ENCODE peak calls at places on chromosomes 16 and 17, in nine cellular contexts. One of them, this sample, is unnamed.

GRCh38 chr17:61687769-61688168 is 96.8 kb upstream of the NACA2 start:
- DNase-seq in sigmoid colon: no peak
- DNase-seq in right lobe of liver: no peak
- DNase-seq in Peyer's patch: no peak
- DNase-seq in tibial nerve: no peak
- DNase-seq in IMR-90: no peak
- DNase-seq in thyroid gland: no peak
- DNase-seq in body of pancreas: no peak
- DNase-seq in uterus: no peak
- DNase-seq in this sample: no peak

GRCh38 chr17:6627019-6627418 is 13.5 kb downstream of the KIAA0753 start:
- DNase-seq in sigmoid colon: no peak
- DNase-seq in right lobe of liver: no peak
- DNase-seq in Peyer's patch: no peak
- DNase-seq in tibial nerve: no peak
- DNase-seq in IMR-90: peak; percentile 53
- DNase-seq in thyroid gland: no peak
- DNase-seq in body of pancreas: no peak
- DNase-seq in uterus: no peak
- DNase-seq in this sample: no peak

GRCh38 chr16:3021449-3022207 is 1.5 kb downstream of the TNFRSF12A start:
- DNase-seq in sigmoid colon: peak; percentile 90
- DNase-seq in right lobe of liver: peak; percentile 80
- DNase-seq in Peyer's patch: peak; percentile 88
- DNase-seq in tibial nerve: peak; percentile 66
- DNase-seq in IMR-90: peak; percentile 94
- DNase-seq in thyroid gland: peak; percentile 87
- DNase-seq in body of pancreas: peak; percentile 88
- DNase-seq in uterus: peak; percentile 80
- DNase-seq in this sample: peak; percentile 86

GRCh38 chr16:10744370-10745030 is 858 bp downstream of the NUBP1 start:
- DNase-seq in sigmoid colon: peak; percentile 77
- DNase-seq in right lobe of liver: peak; percentile 42
- DNase-seq in Peyer's patch: no peak
- DNase-seq in tibial nerve: no peak
- DNase-seq in IMR-90: peak; percentile 49
- DNase-seq in thyroid gland: peak; percentile 54
- DNase-seq in body of pancreas: peak; percentile 31
- DNase-seq in uterus: no peak
- DNase-seq in this sample: no peak

GRCh38 chr16:54931757-54932660 is 1.3 kb downstream of the IRX5 start:
- DNase-seq in sigmoid colon: no peak
- DNase-seq in right lobe of liver: no peak
- DNase-seq in Peyer's patch: no peak
- DNase-seq in tibial nerve: no peak
- DNase-seq in IMR-90: no peak
- DNase-seq in thyroid gland: no peak
- DNase-seq in body of pancreas: no peak
- DNase-seq in uterus: no peak
- DNase-seq in this sample: peak; percentile 60

GRCh38 chr17:78844301-78845005 is 3.8 kb upstream of the USP36 start:
- DNase-seq in sigmoid colon: no peak
- DNase-seq in right lobe of liver: no peak
- DNase-seq in Peyer's patch: no peak
- DNase-seq in tibial nerve: no peak
- DNase-seq in IMR-90: peak; percentile 71
- DNase-seq in thyroid gland: no peak
- DNase-seq in body of pancreas: no peak
- DNase-seq in uterus: no peak
- DNase-seq in this sample: no peak

GRCh38 chr17:7704601-7705268 is at the start of gene EFNB3:
- DNase-seq in sigmoid colon: no peak
- DNase-seq in right lobe of liver: no peak
- DNase-seq in Peyer's patch: peak; percentile 42
- DNase-seq in tibial nerve: no peak
- DNase-seq in IMR-90: no peak
- DNase-seq in thyroid gland: peak; percentile 24
- DNase-seq in body of pancreas: peak; percentile 43
- DNase-seq in uterus: peak; percentile 44
- DNase-seq in this sample: no peak

GRCh38 chr17:65567566-65567965 is 6.1 kb upstream of the AXIN2 start:
- DNase-seq in sigmoid colon: no peak
- DNase-seq in right lobe of liver: no peak
- DNase-seq in Peyer's patch: no peak
- DNase-seq in tibial nerve: no peak
- DNase-seq in IMR-90: no peak
- DNase-seq in thyroid gland: no peak
- DNase-seq in body of pancreas: no peak
- DNase-seq in uterus: no peak
- DNase-seq in this sample: no peak

GRCh38 chr16:88973007-88973410 is 4.0 kb downstream of the CBFA2T3 start:
- DNase-seq in sigmoid colon: no peak
- DNase-seq in right lobe of liver: no peak
- DNase-seq in Peyer's patch: no peak
- DNase-seq in tibial nerve: no peak
- DNase-seq in IMR-90: no peak
- DNase-seq in thyroid gland: no peak
- DNase-seq in body of pancreas: no peak
- DNase-seq in uterus: no peak
- DNase-seq in this sample: peak; percentile 44

GRCh38 chr17:32771396-32771795 is 105.5 kb downstream of the MYO1D start:
- DNase-seq in sigmoid colon: no peak
- DNase-seq in right lobe of liver: no peak
- DNase-seq in Peyer's patch: no peak
- DNase-seq in tibial nerve: no peak
- DNase-seq in IMR-90: no peak
- DNase-seq in thyroid gland: no peak
- DNase-seq in body of pancreas: no peak
- DNase-seq in uterus: no peak
- DNase-seq in this sample: no peak

GRCh38 chr16:67936876-67937605 is 391 bp upstream of the PSMB10 start:
- DNase-seq in sigmoid colon: no peak
- DNase-seq in right lobe of liver: no peak
- DNase-seq in Peyer's patch: no peak
- DNase-seq in tibial nerve: peak; percentile 53
- DNase-seq in IMR-90: no peak
- DNase-seq in thyroid gland: no peak
- DNase-seq in body of pancreas: peak; percentile 9
- DNase-seq in uterus: no peak
- DNase-seq in this sample: peak; percentile 93

GRCh38 chr16:30024451-30024850 is 1.5 kb downstream of the C16orf92 start:
- DNase-seq in sigmoid colon: no peak
- DNase-seq in right lobe of liver: no peak
- DNase-seq in Peyer's patch: no peak
- DNase-seq in tibial nerve: no peak
- DNase-seq in IMR-90: no peak
- DNase-seq in thyroid gland: no peak
- DNase-seq in body of pancreas: no peak
- DNase-seq in uterus: no peak
- DNase-seq in this sample: no peak

GRCh38 chr17:1058423-1059130 is 61.6 kb downstream of the TIMM22 start:
- DNase-seq in sigmoid colon: no peak
- DNase-seq in right lobe of liver: peak; percentile 68
- DNase-seq in Peyer's patch: peak; percentile 80
- DNase-seq in tibial nerve: peak; percentile 32
- DNase-seq in IMR-90: peak; percentile 35
- DNase-seq in thyroid gland: no peak
- DNase-seq in body of pancreas: no peak
- DNase-seq in uterus: no peak
- DNase-seq in this sample: peak; percentile 61

GRCh38 chr17:61806081-61806828 is 57.1 kb downstream of the BRIP1 start:
- DNase-seq in sigmoid colon: no peak
- DNase-seq in right lobe of liver: no peak
- DNase-seq in Peyer's patch: no peak
- DNase-seq in tibial nerve: no peak
- DNase-seq in IMR-90: no peak
- DNase-seq in thyroid gland: no peak
- DNase-seq in body of pancreas: no peak
- DNase-seq in uterus: no peak
- DNase-seq in this sample: no peak

GRCh38 chr17:78826426-78826825 is 14.2 kb downstream of the USP36 start:
- DNase-seq in sigmoid colon: peak; percentile 6
- DNase-seq in right lobe of liver: no peak
- DNase-seq in Peyer's patch: no peak
- DNase-seq in tibial nerve: no peak
- DNase-seq in IMR-90: peak; percentile 53
- DNase-seq in thyroid gland: no peak
- DNase-seq in body of pancreas: no peak
- DNase-seq in uterus: no peak
- DNase-seq in this sample: no peak

GRCh38 chr17:80453980-80454556 is 22.3 kb downstream of the NPTX1 start:
- DNase-seq in sigmoid colon: no peak
- DNase-seq in right lobe of liver: no peak
- DNase-seq in Peyer's patch: no peak
- DNase-seq in tibial nerve: no peak
- DNase-seq in IMR-90: no peak
- DNase-seq in thyroid gland: peak; percentile 6
- DNase-seq in body of pancreas: no peak
- DNase-seq in uterus: no peak
- DNase-seq in this sample: peak; percentile 36

GRCh38 chr17:76682306-76682705 is 28.5 kb downstream of the MXRA7 start:
- DNase-seq in sigmoid colon: peak; percentile 75
- DNase-seq in right lobe of liver: no peak
- DNase-seq in Peyer's patch: no peak
- DNase-seq in tibial nerve: peak; percentile 43
- DNase-seq in IMR-90: no peak
- DNase-seq in thyroid gland: no peak
- DNase-seq in body of pancreas: no peak
- DNase-seq in uterus: peak; percentile 76
- DNase-seq in this sample: no peak

GRCh38 chr16:29804020-29804419 is 2.3 kb upstream of the MAZ start:
- DNase-seq in sigmoid colon: no peak
- DNase-seq in right lobe of liver: no peak
- DNase-seq in Peyer's patch: no peak
- DNase-seq in tibial nerve: no peak
- DNase-seq in IMR-90: no peak
- DNase-seq in thyroid gland: no peak
- DNase-seq in body of pancreas: no peak
- DNase-seq in uterus: no peak
- DNase-seq in this sample: no peak

GRCh38 chr17:44830359-44831269 is 527 bp upstream of the GJC1 start:
- DNase-seq in sigmoid colon: peak; percentile 74
- DNase-seq in right lobe of liver: no peak
- DNase-seq in Peyer's patch: peak; percentile 53
- DNase-seq in tibial nerve: no peak
- DNase-seq in IMR-90: no peak
- DNase-seq in thyroid gland: no peak
- DNase-seq in body of pancreas: peak; percentile 18
- DNase-seq in uterus: peak; percentile 59
- DNase-seq in this sample: no peak
- TF ChIP-seq POLR2A in sigmoid colon: no peak
- TF ChIP-seq POLR2A in right lobe of liver: no peak
- TF ChIP-seq POLR2A in Peyer's patch: no peak
- TF ChIP-seq POLR2A in tibial nerve: no peak
- TF ChIP-seq POLR2A in IMR-90: no peak
- TF ChIP-seq POLR2A in thyroid gland: no peak
- TF ChIP-seq POLR2A in body of pancreas: no peak
- TF ChIP-seq POLR2A in uterus: peak; percentile 1
- TF ChIP-seq POLR2A in this sample: no peak

GRCh38 chr16:24523569-24523968 is 15.8 kb upstream of the RBBP6 start:
- DNase-seq in sigmoid colon: no peak
- DNase-seq in right lobe of liver: peak; percentile 28
- DNase-seq in Peyer's patch: no peak
- DNase-seq in tibial nerve: no peak
- DNase-seq in IMR-90: no peak
- DNase-seq in thyroid gland: no peak
- DNase-seq in body of pancreas: no peak
- DNase-seq in uterus: no peak
- DNase-seq in this sample: no peak

GRCh38 chr16:24518498-24518897 is 20.9 kb upstream of the RBBP6 start:
- DNase-seq in sigmoid colon: no peak
- DNase-seq in right lobe of liver: no peak
- DNase-seq in Peyer's patch: no peak
- DNase-seq in tibial nerve: no peak
- DNase-seq in IMR-90: no peak
- DNase-seq in thyroid gland: no peak
- DNase-seq in body of pancreas: no peak
- DNase-seq in uterus: no peak
- DNase-seq in this sample: no peak

GRCh38 chr16:24522751-24523150 is 16.6 kb upstream of the RBBP6 start:
- DNase-seq in sigmoid colon: no peak
- DNase-seq in right lobe of liver: peak; percentile 9
- DNase-seq in Peyer's patch: no peak
- DNase-seq in tibial nerve: no peak
- DNase-seq in IMR-90: no peak
- DNase-seq in thyroid gland: no peak
- DNase-seq in body of pancreas: no peak
- DNase-seq in uterus: no peak
- DNase-seq in this sample: no peak

GRCh38 chr16:24516900-24517669 is 22.3 kb upstream of the RBBP6 start:
- DNase-seq in sigmoid colon: peak; percentile 90
- DNase-seq in right lobe of liver: peak; percentile 88
- DNase-seq in Peyer's patch: peak; percentile 66
- DNase-seq in tibial nerve: peak; percentile 91
- DNase-seq in IMR-90: peak; percentile 85
- DNase-seq in thyroid gland: peak; percentile 77
- DNase-seq in body of pancreas: peak; percentile 86
- DNase-seq in uterus: peak; percentile 87
- DNase-seq in this sample: peak; percentile 81

DNA sequence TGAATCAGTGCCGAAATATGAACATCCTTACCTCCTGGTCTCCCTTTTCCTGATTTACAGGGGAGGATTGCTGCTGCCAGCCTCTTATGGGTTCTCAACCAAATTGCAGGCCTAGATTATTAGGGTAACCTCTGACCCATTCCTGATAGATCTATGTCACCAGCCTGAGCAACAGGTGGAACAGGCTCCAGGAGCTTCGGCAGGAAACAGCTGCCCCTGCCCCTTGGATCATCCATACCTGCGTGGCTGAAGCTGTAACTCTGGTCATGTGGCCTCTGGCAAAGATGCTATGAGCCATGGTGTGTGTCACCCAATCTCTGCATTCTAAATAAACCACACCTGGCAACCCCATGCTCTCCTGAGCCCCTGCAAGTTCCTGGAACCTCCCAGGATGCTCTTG is 18.4 kb upstream of the RBBP6 start:
- DNase-seq in sigmoid colon: no peak
- DNase-seq in right lobe of liver: no peak
- DNase-seq in Peyer's patch: no peak
- DNase-seq in tibial nerve: no peak
- DNase-seq in IMR-90: no peak
- DNase-seq in thyroid gland: no peak
- DNase-seq in body of pancreas: no peak
- DNase-seq in uterus: no peak
- DNase-seq in this sample: no peak
- TF ChIP-seq POLR2A in sigmoid colon: no peak
- TF ChIP-seq POLR2A in right lobe of liver: no peak
- TF ChIP-seq POLR2A in Peyer's patch: no peak
- TF ChIP-seq POLR2A in tibial nerve: no peak
- TF ChIP-seq POLR2A in IMR-90: no peak
- TF ChIP-seq POLR2A in thyroid gland: no peak
- TF ChIP-seq POLR2A in body of pancreas: no peak
- TF ChIP-seq POLR2A in uterus: no peak
- TF ChIP-seq POLR2A in this sample: no peak

GRCh38 chr17:44689492-44690217 is at the start of gene CCDC43:
- DNase-seq in sigmoid colon: peak; percentile 93
- DNase-seq in right lobe of liver: peak; percentile 93
- DNase-seq in Peyer's patch: peak; percentile 91
- DNase-seq in tibial nerve: peak; percentile 72
- DNase-seq in IMR-90: peak; percentile 96
- DNase-seq in thyroid gland: peak; percentile 91
- DNase-seq in body of pancreas: peak; percentile 91
- DNase-seq in uterus: peak; percentile 83
- DNase-seq in this sample: peak; percentile 94
- TF ChIP-seq POLR2A in sigmoid colon: peak; percentile 42
- TF ChIP-seq POLR2A in right lobe of liver: peak; percentile 71
- TF ChIP-seq POLR2A in Peyer's patch: peak; percentile 29
- TF ChIP-seq POLR2A in tibial nerve: peak; percentile 43
- TF ChIP-seq POLR2A in IMR-90: peak; percentile 74
- TF ChIP-seq POLR2A in thyroid gland: no peak
- TF ChIP-seq POLR2A in body of pancreas: peak; percentile 84
- TF ChIP-seq POLR2A in uterus: peak; percentile 38
- TF ChIP-seq POLR2A in this sample: peak; percentile 94

GRCh38 chr16:87950765-87951549 is at the start of gene BANP:
- DNase-seq in sigmoid colon: peak; percentile 99
- DNase-seq in right lobe of liver: peak; percentile 99
- DNase-seq in Peyer's patch: peak; percentile 96
- DNase-seq in tibial nerve: peak; percentile 92
- DNase-seq in IMR-90: peak; percentile 98
- DNase-seq in thyroid gland: peak; percentile 99
- DNase-seq in body of pancreas: peak; percentile 99
- DNase-seq in uterus: peak; percentile 98
- DNase-seq in this sample: peak; percentile 100
- TF ChIP-seq POLR2A in sigmoid colon: no peak
- TF ChIP-seq POLR2A in right lobe of liver: peak; percentile 70
- TF ChIP-seq POLR2A in Peyer's patch: no peak
- TF ChIP-seq POLR2A in tibial nerve: peak; percentile 83
- TF ChIP-seq POLR2A in IMR-90: no peak
- TF ChIP-seq POLR2A in thyroid gland: no peak
- TF ChIP-seq POLR2A in body of pancreas: peak; percentile 67
- TF ChIP-seq POLR2A in uterus: peak; percentile 84
- TF ChIP-seq POLR2A in this sample: no peak

This sample was measured in NB4.